ENCODE peak calls at places on chromosome 14, in six cellular contexts. O, H, Y, E, X and J are unnamed samples.

GRCh38 chr14:68466491-68466977 is 326.3 kb downstream of the ZFP36L1 start:
- DNase-seq in O (peak; percentile 79), H (no peak), Y (peak; percentile 80), E (no peak), X (no peak), J (no peak)

GRCh38 chr14:81400852-81401251 is 728 bp upstream of the STON2 start:
- DNase-seq in O (peak; percentile 98), H (no peak), Y (peak; percentile 98), E (no peak), X (peak; percentile 45), J (peak; percentile 59)

GRCh38 chr14:88613552-88614010 is 50.7 kb downstream of the ZC3H14 start:
- DNase-seq in O (peak; percentile 8), H (no peak), Y (peak; percentile 3), E (no peak), X (no peak), J (no peak)

GRCh38 chr14:31457665-31458659 is 656 bp upstream of the DTD2 start:
- DNase-seq in O (no peak), H (no peak), Y (peak; percentile 46), E (no peak), X (no peak), J (no peak)

GRCh38 chr14:63614964-63615363 is 26.7 kb downstream of the WDR89 start:
- DNase-seq in O (peak; percentile 31), H (no peak), Y (peak; percentile 24), E (no peak), X (no peak), J (no peak)

GRCh38 chr14:92969470-92970232 is 46.7 kb downstream of the CHGA start:
- DNase-seq in O (no peak), H (no peak), Y (no peak), E (no peak), X (no peak), J (peak; percentile 73)

GRCh38 chr14:75435473-75435872 is 7.7 kb downstream of the JDP2 start:
- DNase-seq in O (no peak), H (no peak), Y (no peak), E (no peak), X (no peak), J (no peak)

GRCh38 chr14:59356298-59356697 is 108.9 kb downstream of the GPR135 start:
- DNase-seq in O (no peak), H (no peak), Y (no peak), E (no peak), X (no peak), J (no peak)

GRCh38 chr14:35296505-35296904 is 4.3 kb downstream of the PSMA6 start:
- DNase-seq in O (no peak), H (no peak), Y (peak; percentile 76), E (no peak), X (no peak), J (no peak)

GRCh38 chr14:76081642-76082041 is 70.1 kb upstream of the GPATCH2L start:
- DNase-seq in O (no peak), H (no peak), Y (no peak), E (no peak), X (no peak), J (no peak)

GRCh38 chr14:37234222-37234621 is 36.5 kb downstream of the MIPOL1 start:
- DNase-seq in O (no peak), H (no peak), Y (no peak), E (no peak), X (no peak), J (no peak)

GRCh38 chr14:68665116-68665515 is 127.8 kb downstream of the ZFP36L1 start:
- DNase-seq in O (no peak), H (no peak), Y (no peak), E (no peak), X (peak; percentile 18), J (no peak)

GRCh38 chr14:96090441-96091148 is 51.4 kb downstream of the C14orf132 start:
- DNase-seq in O (peak; percentile 56), H (no peak), Y (peak; percentile 70), E (peak; percentile 82), X (no peak), J (peak; percentile 92)

GRCh38 chr14:95490727-95491451 is 25.6 kb downstream of the SYNE3 start:
- DNase-seq in O (no peak), H (no peak), Y (no peak), E (no peak), X (no peak), J (no peak)

GRCh38 chr14:70721542-70721941 is 79.8 kb downstream of the TTC9 start:
- DNase-seq in O (no peak), H (no peak), Y (no peak), E (no peak), X (no peak), J (no peak)

GRCh38 chr14:79605863-79606262 is 605.4 kb downstream of the DIO2 start:
- DNase-seq in O (no peak), H (no peak), Y (no peak), E (no peak), X (no peak), J (no peak)

GRCh38 chr14:84807673-84808072 is 722.3 kb upstream of the FLRT2 start:
- DNase-seq in O (no peak), H (no peak), Y (no peak), E (no peak), X (no peak), J (no peak)

GRCh38 chr14:96341323-96341722 is 21.8 kb downstream of the ATG2B start:
- DNase-seq in O (no peak), H (no peak), Y (no peak), E (no peak), X (no peak), J (no peak)

GRCh38 chr14:91185721-91186120 is 58.8 kb downstream of the GPR68 start:
- DNase-seq in O (peak; percentile 24), H (no peak), Y (no peak), E (no peak), X (no peak), J (no peak)

GRCh38 chr14:97713023-97713422 is 915.8 kb downstream of the VRK1 start:
- DNase-seq in O (no peak), H (no peak), Y (no peak), E (no peak), X (no peak), J (no peak)

GRCh38 chr14:90553921-90554336 is 157.1 kb downstream of the CALM1 start:
- DNase-seq in O (no peak), H (no peak), Y (no peak), E (no peak), X (no peak), J (peak; percentile 34)

GRCh38 chr14:34460841-34461240 is 1.2 kb downstream of the SPTSSA start:
- DNase-seq in O (no peak), H (no peak), Y (peak; percentile 67), E (no peak), X (no peak), J (no peak)

GRCh38 chr14:77485901-77486678 is 12.5 kb downstream of the ISM2 start:
- DNase-seq in O (peak; percentile 30), H (no peak), Y (peak; percentile 16), E (no peak), X (no peak), J (no peak)

GRCh38 chr14:86015511-86015910 is 485.6 kb downstream of the FLRT2 start:
- DNase-seq in O (no peak), H (no peak), Y (no peak), E (no peak), X (no peak), J (no peak)

GRCh38 chr14:103314496-103315277 is 19.4 kb upstream of the EIF5 start:
- DNase-seq in O (no peak), H (no peak), Y (no peak), E (no peak), X (no peak), J (peak; percentile 78)

GRCh38 chr14:98175881-98176280 is 1096.1 kb downstream of the BCL11B start:
- DNase-seq in O (no peak), H (no peak), Y (no peak), E (no peak), X (no peak), J (no peak)

GRCh38 chr14:105519946-105520698 is 6.3 kb upstream of the TMEM121 start:
- DNase-seq in O (no peak), H (no peak), Y (no peak), E (no peak), X (no peak), J (no peak)

GRCh38 chr14:69901113-69901951 is 22.1 kb downstream of the SMOC1 start:
- DNase-seq in O (no peak), H (no peak), Y (peak; percentile 33), E (no peak), X (no peak), J (no peak)

GRCh38 chr14:22510527-22511110 is 78.4 kb downstream of the DAD1 start:
- DNase-seq in O (peak; percentile 64), H (no peak), Y (peak; percentile 27), E (no peak), X (no peak), J (no peak)

GRCh38 chr14:101845496-101845895 is 84.0 kb downstream of the PPP2R5C start:
- DNase-seq in O (no peak), H (no peak), Y (no peak), E (no peak), X (no peak), J (no peak)

GRCh38 chr14:74555476-74556050 is 56.5 kb downstream of the LTBP2 start:
- DNase-seq in O (no peak), H (no peak), Y (no peak), E (no peak), X (no peak), J (no peak)

GRCh38 chr14:60249321-60250251 is 565 bp downstream of the PPM1A start:
- DNase-seq in O (peak; percentile 24), H (peak; percentile 67), Y (peak; percentile 85), E (peak; percentile 80), X (peak; percentile 76), J (peak; percentile 68)

GRCh38 chr14:72845675-72846074 is 48.2 kb downstream of the DPF3 start:
- DNase-seq in O (no peak), H (no peak), Y (no peak), E (no peak), X (no peak), J (no peak)

GRCh38 chr14:46686652-46687051 is 35.1 kb upstream of the RPL10L start:
- DNase-seq in O (no peak), H (no peak), Y (no peak), E (no peak), X (no peak), J (no peak)

GRCh38 chr14:100108840-100109593 is 43.8 kb downstream of the EVL start:
- DNase-seq in O (no peak), H (no peak), Y (peak; percentile 9), E (no peak), X (no peak), J (no peak)

GRCh38 chr14:81323621-81324400 is 76.3 kb downstream of the STON2 start:
- DNase-seq in O (no peak), H (no peak), Y (no peak), E (no peak), X (no peak), J (peak; percentile 87)